ENCODE peak calls at places on chromosomes 12 and 14, in seven cellular contexts. One of them, this sample, is unnamed.

GRCh38 chr12:92466391-92467305 is 236.1 kb upstream of the PLEKHG7 start:
- DNase-seq in A549: no peak
- DNase-seq in fibroblast of lung: peak
- DNase-seq in epithelial cell of esophagus: peak
- DNase-seq in lower lobe of right lung: no peak
- DNase-seq in dorsolateral prefrontal cortex: no peak
- DNase-seq in Panc1: no peak
- DNase-seq in this sample: no peak

GRCh38 chr12:108004368-108004767 is 124.7 kb upstream of the WSCD2 start:
- DNase-seq in lower lobe of right lung: no peak
- DNase-seq in dorsolateral prefrontal cortex: no peak
- DNase-seq in epithelial cell of esophagus: peak
- DNase-seq in A549: no peak
- DNase-seq in Panc1: no peak
- DNase-seq in fibroblast of lung: no peak
- DNase-seq in this sample: peak

GRCh38 chr14:70061108-70061507 is 127.6 kb downstream of the SLC8A3 start:
- DNase-seq in dorsolateral prefrontal cortex: no peak
- DNase-seq in Panc1: no peak
- DNase-seq in fibroblast of lung: no peak
- DNase-seq in lower lobe of right lung: no peak
- DNase-seq in epithelial cell of esophagus: peak
- DNase-seq in A549: no peak
- DNase-seq in this sample: no peak

GRCh38 chr14:101063121-101063520 is 159.6 kb upstream of the RTL1 start:
- DNase-seq in fibroblast of lung: no peak
- DNase-seq in epithelial cell of esophagus: no peak
- DNase-seq in Panc1: no peak
- DNase-seq in lower lobe of right lung: no peak
- DNase-seq in A549: no peak
- DNase-seq in dorsolateral prefrontal cortex: no peak
- DNase-seq in this sample: no peak

GRCh38 chr12:1795785-1796514 is 24.4 kb upstream of the LRTM2 start:
- DNase-seq in dorsolateral prefrontal cortex: peak
- DNase-seq in A549: peak
- DNase-seq in Panc1: peak
- DNase-seq in fibroblast of lung: peak
- DNase-seq in epithelial cell of esophagus: peak
- DNase-seq in lower lobe of right lung: peak
- DNase-seq in this sample: peak

GRCh38 chr12:66210840-66211239 is 21.8 kb downstream of the IRAK3 start:
- DNase-seq in epithelial cell of esophagus: no peak
- DNase-seq in lower lobe of right lung: no peak
- DNase-seq in A549: no peak
- DNase-seq in fibroblast of lung: no peak
- DNase-seq in dorsolateral prefrontal cortex: no peak
- DNase-seq in Panc1: no peak
- DNase-seq in this sample: no peak

GRCh38 chr14:91294153-91294552 is 49.6 kb upstream of the GPR68 start:
- DNase-seq in Panc1: no peak
- DNase-seq in epithelial cell of esophagus: no peak
- DNase-seq in lower lobe of right lung: peak
- DNase-seq in fibroblast of lung: no peak
- DNase-seq in dorsolateral prefrontal cortex: no peak
- DNase-seq in A549: no peak
- DNase-seq in this sample: no peak

GRCh38 chr12:57993030-57993429 is 51.7 kb downstream of the ATP23 start:
- DNase-seq in epithelial cell of esophagus: peak
- DNase-seq in fibroblast of lung: peak
- DNase-seq in A549: no peak
- DNase-seq in lower lobe of right lung: no peak
- DNase-seq in dorsolateral prefrontal cortex: no peak
- DNase-seq in Panc1: no peak
- DNase-seq in this sample: no peak

GRCh38 chr14:23640524-23641141 is 4.5 kb downstream of the DHRS2 start:
- DNase-seq in A549: no peak
- DNase-seq in epithelial cell of esophagus: no peak
- DNase-seq in lower lobe of right lung: no peak
- DNase-seq in fibroblast of lung: peak
- DNase-seq in Panc1: no peak
- DNase-seq in dorsolateral prefrontal cortex: no peak
- DNase-seq in this sample: peak

GRCh38 chr12:96445743-96446655 is 43.4 kb upstream of the CFAP54 start:
- DNase-seq in Panc1: no peak
- DNase-seq in dorsolateral prefrontal cortex: no peak
- DNase-seq in fibroblast of lung: peak
- DNase-seq in A549: peak
- DNase-seq in epithelial cell of esophagus: peak
- DNase-seq in lower lobe of right lung: no peak
- DNase-seq in this sample: no peak

GRCh38 chr12:72274926-72275325 is 2.8 kb downstream of the TRHDE start:
- DNase-seq in fibroblast of lung: no peak
- DNase-seq in A549: no peak
- DNase-seq in lower lobe of right lung: no peak
- DNase-seq in epithelial cell of esophagus: peak
- DNase-seq in dorsolateral prefrontal cortex: no peak
- DNase-seq in Panc1: no peak
- DNase-seq in this sample: no peak

GRCh38 chr12:84727964-84728363 is 184.6 kb downstream of the SLC6A15 start:
- DNase-seq in lower lobe of right lung: no peak
- DNase-seq in dorsolateral prefrontal cortex: no peak
- DNase-seq in fibroblast of lung: peak
- DNase-seq in epithelial cell of esophagus: peak
- DNase-seq in Panc1: no peak
- DNase-seq in A549: no peak
- DNase-seq in this sample: no peak

GRCh38 chr12:124694846-124695497 is 127.6 kb upstream of the NCOR2 start:
- DNase-seq in epithelial cell of esophagus: peak
- DNase-seq in Panc1: no peak
- DNase-seq in A549: no peak
- DNase-seq in lower lobe of right lung: no peak
- DNase-seq in dorsolateral prefrontal cortex: no peak
- DNase-seq in fibroblast of lung: peak
- DNase-seq in this sample: no peak

GRCh38 chr14:94175403-94176146 is 1.5 kb downstream of the PPP4R4 start:
- DNase-seq in lower lobe of right lung: no peak
- DNase-seq in dorsolateral prefrontal cortex: no peak
- DNase-seq in Panc1: no peak
- DNase-seq in A549: no peak
- DNase-seq in epithelial cell of esophagus: no peak
- DNase-seq in fibroblast of lung: no peak
- DNase-seq in this sample: no peak

GRCh38 chr12:127162307-127162706 is 1104.7 kb upstream of the TMEM132C start:
- DNase-seq in Panc1: no peak
- DNase-seq in epithelial cell of esophagus: peak
- DNase-seq in fibroblast of lung: peak
- DNase-seq in lower lobe of right lung: no peak
- DNase-seq in dorsolateral prefrontal cortex: no peak
- DNase-seq in A549: peak
- DNase-seq in this sample: no peak

GRCh38 chr12:107761502-107761904 is 566 bp upstream of the PRDM4 start:
- DNase-seq in A549: no peak
- DNase-seq in Panc1: no peak
- DNase-seq in dorsolateral prefrontal cortex: no peak
- DNase-seq in epithelial cell of esophagus: no peak
- DNase-seq in lower lobe of right lung: no peak
- DNase-seq in fibroblast of lung: no peak
- DNase-seq in this sample: peak

GRCh38 chr12:83823386-83824045 is 1089.1 kb downstream of the SLC6A15 start:
- DNase-seq in epithelial cell of esophagus: peak
- DNase-seq in A549: peak
- DNase-seq in fibroblast of lung: no peak
- DNase-seq in lower lobe of right lung: no peak
- DNase-seq in Panc1: peak
- DNase-seq in dorsolateral prefrontal cortex: peak
- DNase-seq in this sample: peak

GRCh38 chr12:63302269-63302940 is 151.4 kb upstream of the AVPR1A start:
- DNase-seq in fibroblast of lung: no peak
- DNase-seq in A549: no peak
- DNase-seq in dorsolateral prefrontal cortex: no peak
- DNase-seq in Panc1: no peak
- DNase-seq in epithelial cell of esophagus: peak
- DNase-seq in lower lobe of right lung: no peak
- DNase-seq in this sample: no peak

GRCh38 chr14:33532581-33532980 is 418.3 kb downstream of the EGLN3 start:
- DNase-seq in lower lobe of right lung: no peak
- DNase-seq in fibroblast of lung: no peak
- DNase-seq in Panc1: no peak
- DNase-seq in epithelial cell of esophagus: no peak
- DNase-seq in dorsolateral prefrontal cortex: no peak
- DNase-seq in A549: no peak
- DNase-seq in this sample: no peak

GRCh38 chr12:46523863-46524770 is 151.5 kb upstream of the SLC38A2 start:
- DNase-seq in dorsolateral prefrontal cortex: no peak
- DNase-seq in Panc1: peak
- DNase-seq in A549: peak
- DNase-seq in epithelial cell of esophagus: peak
- DNase-seq in lower lobe of right lung: no peak
- DNase-seq in fibroblast of lung: peak
- DNase-seq in this sample: no peak

GRCh38 chr12:55073043-55074022 is 52.9 kb upstream of the OR9K2 start:
- DNase-seq in dorsolateral prefrontal cortex: peak
- DNase-seq in A549: peak
- DNase-seq in fibroblast of lung: peak
- DNase-seq in Panc1: peak
- DNase-seq in lower lobe of right lung: peak
- DNase-seq in epithelial cell of esophagus: peak
- DNase-seq in this sample: peak

GRCh38 chr12:93908264-93908663 is 231.1 kb downstream of the CRADD start:
- DNase-seq in fibroblast of lung: no peak
- DNase-seq in dorsolateral prefrontal cortex: no peak
- DNase-seq in A549: no peak
- DNase-seq in Panc1: no peak
- DNase-seq in epithelial cell of esophagus: no peak
- DNase-seq in lower lobe of right lung: no peak
- DNase-seq in this sample: no peak

GRCh38 chr12:93913845-93914244 is 234.5 kb upstream of the PLXNC1 start:
- DNase-seq in Panc1: no peak
- DNase-seq in A549: no peak
- DNase-seq in fibroblast of lung: peak
- DNase-seq in epithelial cell of esophagus: no peak
- DNase-seq in lower lobe of right lung: no peak
- DNase-seq in dorsolateral prefrontal cortex: no peak
- DNase-seq in this sample: no peak

GRCh38 chr12:93912086-93912733 is 235.0 kb downstream of the CRADD start:
- DNase-seq in lower lobe of right lung: no peak
- DNase-seq in A549: no peak
- DNase-seq in fibroblast of lung: peak
- DNase-seq in Panc1: no peak
- DNase-seq in dorsolateral prefrontal cortex: no peak
- DNase-seq in epithelial cell of esophagus: peak
- DNase-seq in this sample: no peak

GRCh38 chr12:93911436-93911835 is 234.3 kb downstream of the CRADD start:
- DNase-seq in lower lobe of right lung: no peak
- DNase-seq in dorsolateral prefrontal cortex: no peak
- DNase-seq in Panc1: no peak
- DNase-seq in A549: no peak
- DNase-seq in fibroblast of lung: peak
- DNase-seq in epithelial cell of esophagus: no peak
- DNase-seq in this sample: no peak

DNA sequence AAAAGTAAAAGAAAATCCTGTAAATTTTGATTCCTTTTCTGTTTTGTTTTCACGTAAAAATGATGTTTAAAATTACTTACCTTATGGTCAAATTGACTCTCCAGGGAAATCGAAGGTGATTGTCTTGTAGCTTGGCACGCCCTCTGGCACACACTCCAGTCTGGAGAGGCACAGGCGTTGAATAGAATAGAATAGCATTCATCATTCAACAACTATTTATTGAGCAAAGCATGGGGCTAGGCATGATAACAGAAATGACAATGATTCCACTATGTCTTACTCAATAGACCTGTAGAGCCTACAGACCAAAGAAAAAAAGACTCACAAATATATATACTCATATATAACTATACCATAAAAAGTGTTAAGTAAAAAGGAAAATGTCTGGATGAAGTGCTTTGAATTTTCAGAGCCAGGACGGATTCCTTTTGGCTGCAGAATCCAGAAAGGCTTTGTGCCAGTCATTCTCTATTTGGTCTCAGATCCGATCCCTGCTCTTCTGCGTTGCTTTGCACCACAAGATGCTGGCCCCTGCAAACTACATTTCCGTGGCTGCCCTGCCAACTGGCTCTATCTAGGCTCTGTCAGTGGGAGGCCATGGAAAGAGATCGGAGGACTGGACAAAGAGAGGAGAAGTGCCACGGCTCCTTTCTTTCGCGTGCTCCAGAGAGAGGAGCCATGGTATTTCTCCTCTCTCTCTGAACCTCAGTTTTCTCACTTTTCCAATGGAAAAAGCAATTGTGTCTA is 231.8 kb downstream of the CRADD start:
- DNase-seq in epithelial cell of esophagus: peak
- DNase-seq in fibroblast of lung: peak
- DNase-seq in dorsolateral prefrontal cortex: no peak
- DNase-seq in A549: peak
- DNase-seq in lower lobe of right lung: no peak
- DNase-seq in Panc1: no peak
- DNase-seq in this sample: no peak
- TF ChIP-seq CTCF in epithelial cell of esophagus: no peak
- TF ChIP-seq CTCF in fibroblast of lung: no peak
- TF ChIP-seq CTCF in dorsolateral prefrontal cortex: no peak
- TF ChIP-seq CTCF in A549: no peak
- TF ChIP-seq CTCF in lower lobe of right lung: no peak
- TF ChIP-seq CTCF in Panc1: no peak
- TF ChIP-seq CTCF in this sample: no peak

GRCh38 chr12:121296618-121297476 is at the start of gene CAMKK2:
- DNase-seq in epithelial cell of esophagus: peak
- DNase-seq in A549: peak
- DNase-seq in Panc1: no peak
- DNase-seq in lower lobe of right lung: peak
- DNase-seq in fibroblast of lung: peak
- DNase-seq in dorsolateral prefrontal cortex: peak
- DNase-seq in this sample: peak
- TF ChIP-seq CTCF in epithelial cell of esophagus: no peak
- TF ChIP-seq CTCF in A549: peak
- TF ChIP-seq CTCF in Panc1: no peak
- TF ChIP-seq CTCF in lower lobe of right lung: peak
- TF ChIP-seq CTCF in fibroblast of lung: no peak
- TF ChIP-seq CTCF in dorsolateral prefrontal cortex: no peak
- TF ChIP-seq CTCF in this sample: no peak

GRCh38 chr14:82872494-82872893 is 1338.8 kb upstream of the SEL1L start:
- DNase-seq in epithelial cell of esophagus: peak
- DNase-seq in Panc1: no peak
- DNase-seq in dorsolateral prefrontal cortex: no peak
- DNase-seq in lower lobe of right lung: no peak
- DNase-seq in A549: peak
- DNase-seq in fibroblast of lung: no peak
- DNase-seq in this sample: peak
- TF ChIP-seq CTCF in epithelial cell of esophagus: peak
- TF ChIP-seq CTCF in Panc1: peak
- TF ChIP-seq CTCF in dorsolateral prefrontal cortex: no peak
- TF ChIP-seq CTCF in lower lobe of right lung: peak
- TF ChIP-seq CTCF in A549: no peak
- TF ChIP-seq CTCF in fibroblast of lung: no peak
- TF ChIP-seq CTCF in this sample: peak

DNA sequence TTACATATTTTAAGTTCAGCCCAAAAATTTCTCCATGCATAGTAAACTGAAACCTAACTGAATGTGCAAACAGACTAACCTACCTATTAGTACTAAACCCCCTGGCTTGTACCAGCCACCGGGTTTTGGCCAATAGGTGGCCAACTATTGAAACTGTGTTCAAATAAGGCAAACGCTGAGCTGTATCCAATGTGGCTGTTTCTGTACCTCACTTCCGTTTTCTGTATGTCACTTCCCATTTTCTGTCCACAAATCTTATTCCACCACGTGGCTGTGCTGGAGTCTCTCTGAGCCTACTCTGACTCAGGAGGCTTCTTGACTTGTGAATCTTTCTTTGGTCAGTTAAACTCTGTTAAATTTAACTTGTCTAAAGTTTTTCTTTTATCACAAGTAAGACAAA is 6.0 kb upstream of the FBXO34 start:
- DNase-seq in fibroblast of lung: no peak
- DNase-seq in lower lobe of right lung: no peak
- DNase-seq in epithelial cell of esophagus: no peak
- DNase-seq in dorsolateral prefrontal cortex: no peak
- DNase-seq in A549: peak
- DNase-seq in Panc1: no peak
- DNase-seq in this sample: no peak
- TF ChIP-seq CTCF in fibroblast of lung: no peak
- TF ChIP-seq CTCF in lower lobe of right lung: no peak
- TF ChIP-seq CTCF in epithelial cell of esophagus: no peak
- TF ChIP-seq CTCF in dorsolateral prefrontal cortex: no peak
- TF ChIP-seq CTCF in A549: no peak
- TF ChIP-seq CTCF in Panc1: no peak
- TF ChIP-seq CTCF in this sample: no peak